ENCODE peak calls at places on chromosomes 6 and 20, in six cellular contexts. F is A549, D is tibial nerve, V is Peyer's patch, X is prostate gland, C is ovary. N is an unnamed sample.

GRCh38 chr6:2396856-2397640 is 151.6 kb upstream of the GMDS start:
- DNase-seq in V (no peak), X (no peak), D (no peak), F (no peak), C (no peak), N (no peak)

GRCh38 chr6:35026434-35027222 is 114.5 kb downstream of the TCP11 start:
- DNase-seq in C (no peak), F (no peak), D (no peak), V (no peak), X (no peak), N (no peak)

GRCh38 chr20:43911066-43911465 is 3.6 kb upstream of the TOX2 start:
- DNase-seq in X (no peak), D (no peak), V (no peak), C (no peak), F (no peak), N (peak; percentile 62)

GRCh38 chr6:4404410-4404809 is 269.0 kb upstream of the ECI2 start:
- DNase-seq in F (no peak), C (no peak), D (no peak), V (no peak), X (no peak), N (no peak)

GRCh38 chr6:149389509-149390297 is 10.4 kb upstream of the SUMO4 start:
- DNase-seq in D (no peak), X (no peak), C (no peak), V (no peak), F (no peak), N (no peak)

GRCh38 chr6:113732384-113732966 is 124.7 kb upstream of the MARCKS start:
- DNase-seq in V (no peak), X (no peak), C (peak; percentile 8), F (no peak), D (peak; percentile 75), N (peak; percentile 16)

GRCh38 chr6:109491207-109491938 is 8.4 kb upstream of the ZBTB24 start:
- DNase-seq in X (no peak), C (no peak), F (no peak), V (no peak), D (no peak), N (no peak)

GRCh38 chr6:12327391-12327790 is 37.2 kb downstream of the EDN1 start:
- DNase-seq in F (no peak), X (no peak), D (no peak), V (no peak), C (no peak), N (no peak)

GRCh38 chr20:6993016-6993415 is 225.5 kb downstream of the BMP2 start:
- DNase-seq in D (no peak), V (no peak), X (no peak), F (no peak), C (no peak), N (no peak)

DNA sequence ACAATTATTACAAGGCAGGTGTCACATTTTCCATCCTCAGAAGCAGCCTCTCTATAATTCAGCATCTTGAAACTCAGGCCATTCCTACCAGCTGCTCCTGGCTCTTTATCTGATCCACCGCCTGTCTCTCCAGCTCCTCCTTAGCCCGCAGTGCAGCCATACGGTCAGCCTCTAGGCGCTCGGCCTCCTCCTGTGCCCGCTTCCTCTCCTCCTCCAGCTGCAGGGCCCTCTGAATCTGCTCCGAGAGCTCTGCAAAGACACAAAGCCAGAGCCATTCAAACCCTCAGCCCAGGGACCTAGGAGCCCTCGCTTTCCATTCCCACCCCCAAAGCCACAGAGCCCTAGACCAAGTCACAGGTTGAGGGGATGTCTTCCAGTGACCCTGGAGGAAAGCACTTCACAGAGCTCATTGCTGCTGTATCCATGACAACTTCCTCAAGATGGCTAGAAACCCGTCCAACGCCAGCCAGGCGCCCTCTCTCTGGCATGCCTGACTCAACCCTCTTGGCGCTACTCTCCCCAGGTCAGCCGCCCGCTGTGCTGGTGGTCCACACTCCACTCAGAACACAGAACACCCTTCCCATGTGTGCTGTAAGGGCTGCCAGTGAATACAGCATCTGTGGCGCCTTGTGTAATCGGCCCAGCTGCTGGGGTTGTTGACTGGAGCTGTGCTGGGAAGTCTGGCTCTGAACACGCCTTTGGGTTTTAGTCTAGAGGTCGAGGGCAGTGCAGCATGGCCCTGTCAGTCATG is 49.3 kb downstream of the EZR start:
- DNase-seq in D (peak; percentile 52), X (no peak), F (no peak), C (no peak), V (no peak), N (no peak)
- H3K27ac ChIP-seq in D (no peak overlapping the region), X (no peak overlapping the region), F (no peak overlapping the region), C (no peak overlapping the region), V (peak overlapping the region; percentile 48), N (no peak overlapping the region)

GRCh38 chr6:128821116-128821515 is 61.8 kb upstream of the LAMA2 start:
- DNase-seq in V (no peak), X (no peak), C (no peak), D (no peak), F (no peak), N (no peak)

GRCh38 chr6:128826606-128827005 is 56.3 kb upstream of the LAMA2 start:
- DNase-seq in V (no peak), X (no peak), F (no peak), C (no peak), D (no peak), N (no peak)

GRCh38 chr6:128827675-128828464 is 55.1 kb upstream of the LAMA2 start:
- DNase-seq in V (no peak), X (no peak), F (no peak), C (no peak), D (no peak), N (no peak)

GRCh38 chr6:128822271-128822670 is 60.7 kb upstream of the LAMA2 start:
- DNase-seq in F (no peak), D (no peak), V (no peak), C (peak; percentile 49), X (no peak), N (no peak)
- H3K4me3 ChIP-seq in F (no peak overlapping the region), D (no peak overlapping the region), V (no peak overlapping the region), C (no peak overlapping the region), X (no peak overlapping the region), N (no peak overlapping the region)

GRCh38 chr20:41172296-41173140 is 35.2 kb downstream of the PLCG1 start:
- DNase-seq in D (no peak), C (no peak), F (no peak), V (no peak), X (no peak), N (peak; percentile 23)
- TF ChIP-seq POLR2A in D (no peak), C (no peak), F (no peak), V (no peak), X (no peak), N (no peak)

GRCh38 chr20:33789858-33790182 is 21.3 kb upstream of the CHMP4B start:
- DNase-seq in D (no peak), F (no peak), V (no peak), X (no peak), C (no peak), N (no peak)
- H3K27ac ChIP-seq in D (peak overlapping the region; percentile 75), F (peak overlapping the region; percentile 60), V (peak overlapping the region; percentile 95), X (peak overlapping the region; percentile 65), C (no peak overlapping the region), N (no peak overlapping the region)

GRCh38 chr6:99818161-99818560 is 175.9 kb downstream of the MCHR2 start:
- DNase-seq in X (no peak), F (no peak), D (no peak), C (no peak), V (no peak), N (no peak)

GRCh38 chr6:99816795-99817194 is 177.2 kb downstream of the MCHR2 start:
- DNase-seq in C (no peak), X (no peak), V (no peak), D (no peak), F (no peak), N (no peak)

GRCh38 chr6:99810942-99811633 is 182.9 kb downstream of the MCHR2 start:
- DNase-seq in D (no peak), X (no peak), V (no peak), C (no peak), F (no peak), N (no peak)

GRCh38 chr6:99813565-99813964 is 180.5 kb downstream of the MCHR2 start:
- DNase-seq in V (no peak), F (no peak), D (no peak), C (no peak), X (no peak), N (no peak)

GRCh38 chr6:99814230-99814928 is 179.6 kb downstream of the MCHR2 start:
- DNase-seq in C (no peak), F (no peak), D (no peak), X (no peak), V (no peak), N (no peak)
- H3K4me3 ChIP-seq in C (no peak overlapping the region), F (no peak overlapping the region), D (no peak overlapping the region), X (no peak overlapping the region), V (no peak overlapping the region), N (no peak overlapping the region)

DNA sequence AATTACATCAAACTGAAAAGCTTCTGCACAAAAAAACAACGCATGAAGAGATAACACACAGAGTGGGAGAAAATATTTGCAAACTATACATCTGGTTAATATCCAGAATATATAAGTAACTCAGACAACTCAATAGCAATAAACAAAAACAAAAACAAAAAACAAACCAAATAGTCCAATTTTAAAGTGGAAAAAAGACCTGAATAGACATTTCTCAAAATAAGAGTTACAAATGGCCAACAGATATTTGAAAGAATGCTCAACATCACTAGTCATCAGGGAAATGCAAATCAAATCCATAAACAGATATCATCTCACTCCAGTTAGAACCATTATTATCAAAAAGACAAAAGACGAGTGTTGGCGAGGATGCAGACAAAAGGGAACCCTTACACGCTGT is 28.8 kb upstream of the TOP1 start:
- DNase-seq in X (no peak), D (no peak), C (no peak), V (no peak), F (no peak), N (no peak)
- TF ChIP-seq POLR2A in X (no peak), D (no peak), C (no peak), V (no peak), F (no peak), N (no peak)

DNA sequence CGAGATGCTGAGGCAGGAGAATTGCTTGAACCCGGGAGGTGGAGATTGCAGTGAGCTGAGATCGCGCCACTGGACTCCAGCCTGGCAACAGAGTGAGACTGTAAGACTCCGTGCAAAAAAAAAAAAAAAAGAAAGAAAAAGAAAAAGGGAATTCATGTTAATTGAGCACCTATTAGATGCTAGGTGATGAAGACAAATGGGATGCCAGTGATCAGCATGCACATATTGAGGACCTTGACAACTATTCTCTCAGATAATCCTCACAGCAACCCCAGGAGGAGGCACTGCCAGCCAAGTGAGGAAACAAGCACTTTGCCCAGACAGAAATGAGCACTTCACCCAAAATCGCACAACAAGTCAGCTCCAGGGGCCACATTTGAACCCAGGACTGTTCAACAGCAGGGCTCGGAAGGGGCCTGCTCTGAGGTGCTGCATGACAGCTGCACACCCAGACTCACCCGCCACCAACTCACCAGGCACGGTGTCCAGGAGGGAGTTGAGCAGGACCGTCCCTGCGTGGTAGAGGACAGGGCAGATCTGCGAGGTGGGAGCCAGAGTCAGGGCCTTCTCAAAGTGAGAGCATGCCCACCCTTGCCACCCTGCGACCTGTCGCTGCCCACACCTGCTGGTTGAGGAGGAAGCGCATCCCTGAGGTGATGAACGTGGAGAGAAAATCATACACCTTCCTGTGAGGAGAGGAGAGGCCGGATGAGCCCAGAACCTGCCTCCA is 4.6 kb downstream of the PLTP start:
- DNase-seq in D (no peak), C (no peak), F (no peak), V (no peak), X (no peak), N (no peak)
- H3K27ac ChIP-seq in D (no peak overlapping the region), C (no peak overlapping the region), F (no peak overlapping the region), V (no peak overlapping the region), X (no peak overlapping the region), N (no peak overlapping the region)